ENCODE peak calls at places on chromosomes 6 and 20, in nine cellular contexts. S is T-helper 9 cell; A is endothelial cell; B is substantia nigra; U is mesendoderm; J is ELF-1; C is cardiac fibroblast; M is activated CD4-positive, CD25-positive, alpha-beta regulatory T cell treated with anti-CD3 and anti-CD28 coated beads, Interleukin-2, amount 50 U/mL, for 16 hours; K is activated naive CD4-positive, alpha-beta T cell treated with anti-CD3 and anti-CD28 coated beads, Interleukin-2, amount 10 ng/mL, durations not matched to agents 7 days and 5 days. F is an unnamed sample.

GRCh38 chr6:13553646-13554045 is 20.8 kb upstream of the SIRT5 start:
- DNase-seq in S (no peak), A (no peak), B (no peak), U (no peak), J (no peak), C (no peak), M (no peak), K (no peak), F (no peak)

GRCh38 chr6:145289573-145289972 is 445.7 kb downstream of the EPM2A start:
- DNase-seq in S (no peak), A (no peak), B (no peak), U (no peak), J (no peak), C (no peak), M (no peak), K (no peak), F (no peak)

GRCh38 chr6:116191881-116192280 is 62.0 kb downstream of the TSPYL4 start:
- DNase-seq in S (no peak), A (no peak), B (no peak), U (no peak), J (no peak), C (no peak), M (no peak), K (no peak), F (no peak)

GRCh38 chr6:14620522-14620921 is 502.9 kb downstream of the CD83 start:
- DNase-seq in S (no peak), A (no peak), B (no peak), U (no peak), J (no peak), C (no peak), M (no peak), K (no peak), F (no peak)

GRCh38 chr20:42959996-42960395 is 229.7 kb downstream of the PTPRT start:
- DNase-seq in S (no peak), A (no peak), B (no peak), U (no peak), J (no peak), C (no peak), M (no peak), K (no peak), F (no peak)

GRCh38 chr20:48841861-48842529 is 14.2 kb upstream of the PREX1 start:
- DNase-seq in S (no peak), A (no peak), B (no peak), U (no peak), J (no peak), C (peak), M (no peak), K (no peak), F (no peak)

GRCh38 chr20:47789081-47789998 is 4.1 kb upstream of the SULF2 start:
- DNase-seq in S (no peak), A (no peak), B (no peak), U (no peak), J (peak), C (peak), M (no peak), K (no peak), F (no peak)

GRCh38 chr6:80289727-80290126 is 183.3 kb downstream of the BCKDHB start:
- DNase-seq in S (no peak), A (no peak), B (no peak), U (no peak), J (no peak), C (no peak), M (no peak), K (no peak), F (no peak)

GRCh38 chr6:81816387-81816786 is 63.9 kb upstream of the TENT5A start:
- DNase-seq in S (no peak), A (no peak), B (no peak), U (no peak), J (peak), C (no peak), M (no peak), K (no peak), F (no peak)

GRCh38 chr6:111552241-111552744 is 53.4 kb downstream of the TRAF3IP2 start:
- DNase-seq in S (no peak), A (no peak), B (peak), U (peak), J (peak), C (peak), M (no peak), K (no peak), F (peak)

GRCh38 chr6:106194949-106195919 is 109.1 kb downstream of the PRDM1 start:
- DNase-seq in S (no peak), A (no peak), B (no peak), U (peak), J (no peak), C (peak), M (no peak), K (peak), F (no peak)

GRCh38 chr6:108781419-108782110 is 66.7 kb upstream of the ARMC2 start:
- DNase-seq in S (no peak), A (no peak), B (no peak), U (peak), J (peak), C (no peak), M (no peak), K (no peak), F (no peak)

GRCh38 chr6:111011360-111012142 is 29.7 kb downstream of the RPF2 start:
- DNase-seq in S (no peak), A (peak), B (no peak), U (peak), J (no peak), C (peak), M (no peak), K (no peak), F (peak)

GRCh38 chr6:26594730-26595632 is 1.8 kb upstream of the ABT1 start:
- DNase-seq in S (no peak), A (no peak), B (peak), U (peak), J (peak), C (peak), M (no peak), K (peak), F (peak)

GRCh38 chr20:24993337-24994185 is 1.0 kb upstream of the APMAP start:
- DNase-seq in S (no peak), A (no peak), B (no peak), U (no peak), J (no peak), C (peak), M (no peak), K (no peak), F (peak)

GRCh38 chr20:1186367-1186991 is 1.7 kb upstream of the TMEM74B start:
- DNase-seq in S (no peak), A (peak), B (no peak), U (peak), J (peak), C (no peak), M (no peak), K (no peak), F (no peak)

GRCh38 chr20:45934046-45934586 is 367 bp upstream of the PCIF1 start:
- DNase-seq in S (no peak), A (no peak), B (peak), U (peak), J (no peak), C (peak), M (peak), K (peak), F (peak)

GRCh38 chr20:10978713-10979112 is 304.9 kb upstream of the JAG1 start:
- DNase-seq in S (no peak), A (no peak), B (no peak), U (no peak), J (peak), C (no peak), M (no peak), K (no peak), F (peak)

GRCh38 chr6:140462495-140463311 is 1088.3 kb upstream of the CITED2 start:
- DNase-seq in S (no peak), A (no peak), B (no peak), U (peak), J (peak), C (peak), M (no peak), K (no peak), F (no peak)

GRCh38 chr6:145731432-145731831 is 3.9 kb downstream of the EPM2A start:
- DNase-seq in S (no peak), A (no peak), B (no peak), U (no peak), J (no peak), C (peak), M (no peak), K (no peak), F (no peak)